ENCODE peak calls at places on chromosomes 2 and 18, in six cellular contexts. C is IMR-90, L is GM23338, S is pancreas, F is BJ, W is hepatocyte. M is an unnamed sample.

GRCh38 chr2:30222636-30223360 is 8.5 kb upstream of the LBH start:
- DNase-seq in L (no peak), S (no peak), F (no peak), W (no peak), C (no peak), M (no peak)

GRCh38 chr2:128504242-128505149 is 185.8 kb upstream of the HS6ST1 start:
- DNase-seq in F (no peak), S (no peak), C (no peak), L (no peak), W (no peak), M (no peak)

GRCh38 chr18:7870855-7871254 is 303.7 kb downstream of the PTPRM start:
- DNase-seq in L (no peak), W (no peak), F (peak), S (no peak), C (peak), M (no peak)

GRCh38 chr2:68336192-68336591 is 16.4 kb upstream of the CNRIP1 start:
- DNase-seq in F (peak), L (no peak), C (peak), S (no peak), W (no peak), M (no peak)

GRCh38 chr2:234025475-234025874 is 25.0 kb upstream of the SPP2 start:
- DNase-seq in L (no peak), W (no peak), F (no peak), S (no peak), C (no peak), M (no peak)

GRCh38 chr2:9508934-9509333 is 34.6 kb downstream of the IAH1 start:
- DNase-seq in L (no peak), C (no peak), S (no peak), F (no peak), W (no peak), M (no peak)

GRCh38 chr2:68544811-68545210 is 77.4 kb downstream of the APLF start:
- DNase-seq in W (no peak), L (no peak), S (no peak), C (no peak), F (no peak), M (no peak)

GRCh38 chr18:7601249-7601620 is 34.1 kb downstream of the PTPRM start:
- DNase-seq in W (no peak), L (peak), F (no peak), C (peak), S (no peak), M (no peak)

GRCh38 chr2:151861171-151861570 is 33.0 kb upstream of the ARL5A start:
- DNase-seq in W (no peak), L (no peak), F (no peak), S (no peak), C (no peak), M (no peak)

GRCh38 chr18:77132369-77133050 is at the start of gene MBP:
- DNase-seq in F (no peak), S (peak), W (peak), C (no peak), L (peak), M (peak)

GRCh38 chr2:96574364-96574763 is 37.8 kb downstream of the ARID5A start:
- DNase-seq in W (no peak), C (no peak), F (no peak), S (no peak), L (no peak), M (no peak)

GRCh38 chr2:135820003-135820618 is 16.9 kb downstream of the LCT start:
- DNase-seq in S (no peak), F (no peak), L (no peak), W (no peak), C (peak), M (no peak)

GRCh38 chr2:29844713-29845320 is 76.6 kb downstream of the ALK start:
- DNase-seq in F (no peak), L (no peak), C (no peak), W (no peak), S (no peak), M (no peak)

GRCh38 chr2:42048318-42049251 is 764 bp downstream of the PKDCC start:
- DNase-seq in C (peak), S (peak), F (no peak), L (peak), W (no peak), M (no peak)

DNA sequence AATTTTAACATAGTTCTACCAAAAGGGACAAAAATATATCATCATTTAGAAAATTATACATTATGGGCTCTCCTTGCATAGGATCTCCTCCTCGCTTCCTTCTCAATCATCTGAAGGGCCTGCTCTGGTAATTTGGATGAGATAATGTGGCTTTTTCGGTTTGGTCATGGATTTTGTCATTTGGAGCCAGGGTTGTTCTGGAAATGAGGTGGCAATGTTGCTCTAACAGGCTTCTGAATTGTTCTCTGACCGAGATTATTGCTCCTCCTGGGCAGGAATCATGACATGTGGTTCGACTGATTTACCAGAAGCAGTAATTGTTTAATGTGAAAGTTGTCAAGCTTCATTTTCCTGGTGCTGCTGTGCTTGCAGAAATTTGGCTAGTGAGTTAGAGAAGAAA is 194.7 kb upstream of the ERBB4 start:
- DNase-seq in L (no peak), C (no peak), F (no peak), S (no peak), W (no peak), M (no peak)
- H3K4me3 ChIP-seq in L (no peak), C (no peak), F (no peak), S (no peak), W (no peak), M (no peak)

GRCh38 chr2:54709341-54709809 is 14.1 kb upstream of the EML6 start:
- DNase-seq in C (no peak), S (peak), L (peak), W (peak), F (no peak), M (no peak)
- H3K4me3 ChIP-seq in C (no peak), S (peak), L (peak), W (no peak), F (peak), M (peak)

GRCh38 chr18:44060197-44060596 is 620.5 kb upstream of the SETBP1 start:
- DNase-seq in C (no peak), S (no peak), F (no peak), W (no peak), L (no peak), M (no peak)

GRCh38 chr18:44048846-44049245 is 631.8 kb upstream of the SETBP1 start:
- DNase-seq in C (no peak), F (no peak), S (no peak), L (peak), W (no peak), M (no peak)

GRCh38 chr18:44051088-44051487 is 629.6 kb upstream of the SETBP1 start:
- DNase-seq in C (no peak), L (peak), F (no peak), W (no peak), S (no peak), M (no peak)

DNA sequence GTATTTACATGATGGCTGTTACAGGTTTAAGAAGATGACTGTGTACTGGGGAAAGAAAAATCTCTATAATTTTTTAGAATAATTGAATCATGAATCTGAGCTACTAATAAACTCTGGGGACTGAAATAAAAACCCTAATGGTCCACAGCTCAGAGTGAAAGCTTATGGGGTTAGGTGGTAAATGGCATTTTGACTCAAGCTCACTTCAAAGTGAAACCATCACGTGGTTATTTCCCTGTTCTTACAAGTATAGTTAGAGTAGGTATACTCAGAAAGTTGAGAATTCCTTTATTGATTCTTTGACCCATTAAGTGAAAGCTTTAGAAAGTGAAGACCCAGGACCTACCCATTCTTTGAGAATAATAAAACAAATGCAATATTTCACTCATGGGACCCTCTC is 626.2 kb upstream of the SETBP1 start:
- DNase-seq in W (no peak), S (no peak), L (no peak), F (no peak), C (no peak), M (no peak)
- H3K4me3 ChIP-seq in W (no peak), S (no peak), L (no peak), F (no peak), C (no peak), M (no peak)

GRCh38 chr2:36399050-36399449 is 43.5 kb downstream of the CRIM1 start:
- DNase-seq in S (no peak), W (no peak), F (no peak), C (no peak), L (no peak), M (no peak)
- H3K4me3 ChIP-seq in S (no peak), W (no peak), F (no peak), C (no peak), L (no peak), M (no peak)

DNA sequence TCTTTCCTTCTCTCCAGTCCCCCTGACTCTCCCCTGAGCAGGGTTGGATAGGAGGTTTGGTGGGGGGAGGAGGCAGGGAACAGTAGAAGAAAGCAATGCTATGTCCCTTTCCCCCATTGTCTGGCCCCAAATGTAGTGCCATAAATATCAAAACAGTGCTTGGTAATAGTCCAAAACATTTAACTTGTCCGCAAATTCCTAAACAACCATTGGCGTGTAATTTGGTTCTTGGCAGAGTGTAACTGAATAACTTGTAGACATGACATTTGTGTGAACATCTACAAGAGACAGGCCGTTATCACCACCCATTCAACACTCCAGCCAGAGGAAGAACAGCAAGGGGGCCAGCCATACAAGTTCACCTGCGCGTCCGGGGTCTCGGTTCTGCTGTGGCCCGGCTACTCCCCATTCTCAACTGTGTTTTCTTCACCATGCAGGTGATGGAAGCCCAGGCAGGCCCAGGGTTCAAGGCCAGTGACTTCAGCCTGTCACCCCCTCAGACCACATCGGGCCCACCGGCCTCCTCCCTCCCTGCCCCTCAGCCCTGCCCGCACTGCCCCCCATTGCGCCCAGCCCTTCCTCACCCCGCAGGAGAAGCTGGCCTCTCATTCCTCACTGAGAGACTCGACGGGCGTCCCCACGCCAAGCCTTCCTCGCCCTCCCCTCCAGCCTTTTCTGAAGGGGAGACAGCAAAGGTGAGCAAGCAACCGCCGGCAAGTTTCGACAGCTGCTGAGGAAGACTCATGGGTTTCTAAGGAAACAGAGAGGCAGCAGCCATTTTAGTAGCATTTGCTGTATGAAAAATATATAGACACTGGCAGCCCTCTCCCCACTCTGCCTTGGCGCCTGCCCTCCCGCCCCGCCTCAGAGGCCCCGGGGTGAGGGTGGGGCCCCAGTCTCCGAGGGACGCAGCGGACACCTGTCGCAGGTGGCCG is 667 bp upstream of the RAPGEF4 start:
- DNase-seq in W (no peak), F (no peak), C (no peak), L (peak), S (no peak), M (no peak)
- H3K4me3 ChIP-seq in W (peak), F (peak), C (peak), L (peak), S (peak), M (peak)

DNA sequence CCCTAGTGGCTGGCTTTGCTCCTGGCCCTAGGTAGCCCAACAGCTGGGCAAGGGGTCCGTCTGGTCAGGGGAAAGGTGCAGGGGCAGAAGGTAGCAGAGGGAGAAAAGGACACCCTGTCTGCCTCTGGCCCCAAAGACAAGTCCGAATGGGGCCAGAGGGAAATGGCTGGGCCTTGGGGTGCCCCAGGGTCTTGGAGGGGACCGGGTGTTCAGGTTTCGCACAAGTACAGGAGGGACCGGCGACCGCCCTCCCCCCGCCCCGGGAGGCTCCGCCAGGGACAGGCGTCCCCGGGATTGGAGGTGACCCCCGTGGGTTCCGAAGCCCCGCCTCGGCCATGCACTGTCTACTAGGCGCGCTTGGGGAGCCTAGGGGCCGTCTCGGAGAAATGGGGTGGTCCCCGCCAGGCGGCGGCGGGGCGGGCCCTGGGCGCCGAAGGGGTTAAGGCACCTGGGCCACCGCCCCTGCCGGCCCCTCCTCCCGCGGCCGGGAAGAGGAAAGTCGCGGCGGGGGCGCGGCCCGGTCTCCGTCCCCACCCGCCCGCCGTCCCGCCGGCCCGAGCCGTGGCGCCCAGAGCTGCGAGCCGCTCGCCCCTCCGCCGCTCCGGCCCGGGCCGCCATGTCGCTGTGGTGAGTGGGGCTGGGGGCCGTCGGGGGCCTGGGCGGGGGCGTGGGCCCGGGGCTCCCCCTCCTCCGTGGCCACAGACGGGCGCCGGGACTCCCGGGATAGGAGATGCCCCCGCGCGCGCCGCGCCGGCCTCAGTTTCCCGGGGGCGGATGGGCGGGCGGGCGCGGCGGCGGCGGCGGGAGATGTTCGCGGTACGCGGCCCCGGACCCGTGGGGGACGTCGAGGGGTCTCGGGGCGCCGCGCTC is at the start of gene B3GNT7:
- DNase-seq in S (peak), C (no peak), F (no peak), L (peak), W (peak), M (no peak)
- H3K4me3 ChIP-seq in S (peak), C (peak), F (peak), L (peak), W (peak), M (peak)